ENCODE peak calls at places on chromosomes 7 and 10, in four cellular contexts. One of them, this sample, is unnamed.
A peak's percentile ranks its signal among the peaks of the same experiment; 100 is the strongest.

GRCh38 chr7:1091019-1091643 is 3.2 kb downstream of the GPER1 start:
- DNase-seq in psoas muscle: no peak
- DNase-seq in cardiac fibroblast: peak; percentile 26
- DNase-seq in left ventricle myocardium inferior: no peak
- DNase-seq in this sample: peak; percentile 25

GRCh38 chr10:89301231-89301630 is 615 bp upstream of the IFIT2 start:
- DNase-seq in psoas muscle: no peak
- DNase-seq in cardiac fibroblast: peak; percentile 71
- DNase-seq in left ventricle myocardium inferior: no peak
- DNase-seq in this sample: peak; percentile 30

GRCh38 chr10:6843477-6843876 is 263.4 kb upstream of the PRKCQ start:
- DNase-seq in psoas muscle: no peak
- DNase-seq in cardiac fibroblast: no peak
- DNase-seq in left ventricle myocardium inferior: no peak
- DNase-seq in this sample: no peak

GRCh38 chr10:99711129-99711719 is 20.7 kb downstream of the COX15 start:
- DNase-seq in psoas muscle: no peak
- DNase-seq in cardiac fibroblast: peak; percentile 76
- DNase-seq in left ventricle myocardium inferior: no peak
- DNase-seq in this sample: peak; percentile 34

GRCh38 chr10:132536241-132536963 is 1.2 kb upstream of the INPP5A start:
- DNase-seq in psoas muscle: peak; percentile 19
- DNase-seq in cardiac fibroblast: no peak
- DNase-seq in left ventricle myocardium inferior: peak; percentile 20
- DNase-seq in this sample: no peak

GRCh38 chr7:83640240-83640639 is 8.7 kb downstream of the SEMA3E start:
- DNase-seq in psoas muscle: no peak
- DNase-seq in cardiac fibroblast: no peak
- DNase-seq in left ventricle myocardium inferior: no peak
- DNase-seq in this sample: no peak

GRCh38 chr10:119189811-119190282 is 11.2 kb upstream of the PRDX3 start:
- DNase-seq in psoas muscle: no peak
- DNase-seq in cardiac fibroblast: peak; percentile 65
- DNase-seq in left ventricle myocardium inferior: no peak
- DNase-seq in this sample: peak; percentile 94

GRCh38 chr7:55878701-55879100 is 8.6 kb upstream of the ZNF713 start:
- DNase-seq in psoas muscle: no peak
- DNase-seq in cardiac fibroblast: no peak
- DNase-seq in left ventricle myocardium inferior: no peak
- DNase-seq in this sample: no peak

GRCh38 chr7:117385340-117386124 is 41.8 kb downstream of the ASZ1 start:
- DNase-seq in psoas muscle: no peak
- DNase-seq in cardiac fibroblast: peak; percentile 47
- DNase-seq in left ventricle myocardium inferior: no peak
- DNase-seq in this sample: peak; percentile 27

GRCh38 chr7:44282601-44283171 is 42.7 kb downstream of the CAMK2B start:
- DNase-seq in psoas muscle: peak; percentile 14
- DNase-seq in cardiac fibroblast: no peak
- DNase-seq in left ventricle myocardium inferior: peak; percentile 12
- DNase-seq in this sample: no peak

GRCh38 chr10:114550756-114551290 is 107.3 kb downstream of the ABLIM1 start:
- DNase-seq in psoas muscle: no peak
- DNase-seq in cardiac fibroblast: peak; percentile 62
- DNase-seq in left ventricle myocardium inferior: no peak
- DNase-seq in this sample: peak; percentile 30

GRCh38 chr10:132204781-132205473 is 18.2 kb downstream of the DPYSL4 start:
- DNase-seq in psoas muscle: no peak
- DNase-seq in cardiac fibroblast: no peak
- DNase-seq in left ventricle myocardium inferior: no peak
- DNase-seq in this sample: no peak

GRCh38 chr7:127353897-127354296 is 38.6 kb downstream of the ZNF800 start:
- DNase-seq in psoas muscle: no peak
- DNase-seq in cardiac fibroblast: no peak
- DNase-seq in left ventricle myocardium inferior: no peak
- DNase-seq in this sample: no peak

GRCh38 chr7:99543081-99543671 is 8.7 kb downstream of the FAM200A start:
- DNase-seq in psoas muscle: no peak
- DNase-seq in cardiac fibroblast: no peak
- DNase-seq in left ventricle myocardium inferior: no peak
- DNase-seq in this sample: no peak

GRCh38 chr7:126411032-126411820 is 841.5 kb downstream of the GRM8 start:
- DNase-seq in psoas muscle: no peak
- DNase-seq in cardiac fibroblast: no peak
- DNase-seq in left ventricle myocardium inferior: no peak
- DNase-seq in this sample: no peak

GRCh38 chr10:132848306-132848705 is 62.4 kb upstream of the NKX6-2 start:
- DNase-seq in psoas muscle: no peak
- DNase-seq in cardiac fibroblast: no peak
- DNase-seq in left ventricle myocardium inferior: no peak
- DNase-seq in this sample: no peak

GRCh38 chr10:132865851-132866600 is 76.3 kb downstream of the CFAP46 start:
- DNase-seq in psoas muscle: no peak
- DNase-seq in cardiac fibroblast: no peak
- DNase-seq in left ventricle myocardium inferior: peak; percentile 7
- DNase-seq in this sample: no peak

GRCh38 chr10:13890233-13890616 is 303.5 kb downstream of the PRPF18 start:
- DNase-seq in psoas muscle: no peak
- DNase-seq in cardiac fibroblast: peak; percentile 77
- DNase-seq in left ventricle myocardium inferior: no peak
- DNase-seq in this sample: peak; percentile 53

GRCh38 chr7:105578496-105578895 is 2.8 kb downstream of the EFCAB10 start:
- DNase-seq in psoas muscle: no peak
- DNase-seq in cardiac fibroblast: peak; percentile 22
- DNase-seq in left ventricle myocardium inferior: no peak
- DNase-seq in this sample: no peak

GRCh38 chr7:152871678-152872060 is 112.1 kb downstream of the ACTR3B start:
- DNase-seq in psoas muscle: no peak
- DNase-seq in cardiac fibroblast: no peak
- DNase-seq in left ventricle myocardium inferior: no peak
- DNase-seq in this sample: no peak

GRCh38 chr10:33241351-33241750 is 93.1 kb downstream of the NRP1 start:
- DNase-seq in psoas muscle: no peak
- DNase-seq in cardiac fibroblast: no peak
- DNase-seq in left ventricle myocardium inferior: no peak
- DNase-seq in this sample: peak; percentile 82

GRCh38 chr7:20307901-20308300 is 22.8 kb upstream of the ITGB8 start:
- DNase-seq in psoas muscle: no peak
- DNase-seq in cardiac fibroblast: no peak
- DNase-seq in left ventricle myocardium inferior: no peak
- DNase-seq in this sample: peak; percentile 78

GRCh38 chr10:49321021-49321420 is 22.1 kb downstream of the C10orf71 start:
- DNase-seq in psoas muscle: no peak
- DNase-seq in cardiac fibroblast: no peak
- DNase-seq in left ventricle myocardium inferior: no peak
- DNase-seq in this sample: no peak

GRCh38 chr10:87721781-87722180 is 62.1 kb downstream of the PAPSS2 start:
- DNase-seq in psoas muscle: no peak
- DNase-seq in cardiac fibroblast: peak; percentile 60
- DNase-seq in left ventricle myocardium inferior: no peak
- DNase-seq in this sample: no peak

GRCh38 chr7:80583901-80584300 is 54.5 kb upstream of the CD36 start:
- DNase-seq in psoas muscle: peak; percentile 21
- DNase-seq in cardiac fibroblast: peak; percentile 43
- DNase-seq in left ventricle myocardium inferior: peak; percentile 38
- DNase-seq in this sample: no peak

GRCh38 chr7:55191926-55192692 is 173.0 kb upstream of the LANCL2 start:
- DNase-seq in psoas muscle: no peak
- DNase-seq in cardiac fibroblast: peak; percentile 20
- DNase-seq in left ventricle myocardium inferior: no peak
- DNase-seq in this sample: no peak

GRCh38 chr7:155789001-155789725 is 23.1 kb downstream of the SHH start:
- DNase-seq in psoas muscle: no peak
- DNase-seq in cardiac fibroblast: no peak
- DNase-seq in left ventricle myocardium inferior: no peak
- DNase-seq in this sample: no peak

GRCh38 chr7:155785536-155785935 is 26.7 kb downstream of the SHH start:
- DNase-seq in psoas muscle: no peak
- DNase-seq in cardiac fibroblast: peak; percentile 66
- DNase-seq in left ventricle myocardium inferior: no peak
- DNase-seq in this sample: peak; percentile 72

GRCh38 chr7:155786491-155786890 is 25.8 kb downstream of the SHH start:
- DNase-seq in psoas muscle: no peak
- DNase-seq in cardiac fibroblast: no peak
- DNase-seq in left ventricle myocardium inferior: no peak
- DNase-seq in this sample: no peak

GRCh38 chr7:155788616-155789000 is 23.7 kb downstream of the SHH start:
- DNase-seq in psoas muscle: no peak
- DNase-seq in cardiac fibroblast: no peak
- DNase-seq in left ventricle myocardium inferior: no peak
- DNase-seq in this sample: no peak

GRCh38 chr7:155787171-155787851 is 25.0 kb downstream of the SHH start:
- DNase-seq in psoas muscle: no peak
- DNase-seq in cardiac fibroblast: no peak
- DNase-seq in left ventricle myocardium inferior: no peak
- DNase-seq in this sample: no peak
- H3K4me3 ChIP-seq in psoas muscle: peak overlapping the region; percentile 52
- H3K4me3 ChIP-seq in cardiac fibroblast: peak overlapping the region; percentile 61
- H3K4me3 ChIP-seq in left ventricle myocardium inferior: peak overlapping the region; percentile 63
- H3K4me3 ChIP-seq in this sample: peak overlapping the region; percentile 42

DNA sequence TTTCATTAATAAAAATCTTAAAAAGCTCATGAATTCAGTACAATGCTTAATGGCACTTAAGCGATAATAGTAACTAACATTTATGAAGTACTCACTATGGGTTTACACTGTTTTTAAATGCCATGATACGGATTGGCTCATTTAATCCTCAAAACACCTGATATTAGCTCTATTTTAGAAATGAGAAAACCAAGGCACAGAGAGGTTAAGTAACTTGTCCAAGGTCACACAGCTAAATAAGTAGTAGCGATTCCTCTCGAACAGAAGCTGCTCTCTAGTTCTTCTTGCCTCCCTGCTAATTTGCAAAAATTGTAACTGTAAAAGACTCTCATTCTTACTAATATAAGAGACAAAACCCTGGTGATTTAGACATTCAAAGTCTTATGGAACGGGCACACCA is 110.7 kb upstream of the RHEB start:
- DNase-seq in psoas muscle: no peak
- DNase-seq in cardiac fibroblast: no peak
- DNase-seq in left ventricle myocardium inferior: no peak
- DNase-seq in this sample: no peak
- H3K4me3 ChIP-seq in psoas muscle: no peak overlapping the region
- H3K4me3 ChIP-seq in cardiac fibroblast: no peak overlapping the region
- H3K4me3 ChIP-seq in left ventricle myocardium inferior: peak overlapping the region; percentile 78
- H3K4me3 ChIP-seq in this sample: peak overlapping the region; percentile 83

GRCh38 chr7:68256295-68256694 is 1259.7 kb downstream of the TYW1 start:
- DNase-seq in psoas muscle: no peak
- DNase-seq in cardiac fibroblast: no peak
- DNase-seq in left ventricle myocardium inferior: no peak
- DNase-seq in this sample: no peak

DNA sequence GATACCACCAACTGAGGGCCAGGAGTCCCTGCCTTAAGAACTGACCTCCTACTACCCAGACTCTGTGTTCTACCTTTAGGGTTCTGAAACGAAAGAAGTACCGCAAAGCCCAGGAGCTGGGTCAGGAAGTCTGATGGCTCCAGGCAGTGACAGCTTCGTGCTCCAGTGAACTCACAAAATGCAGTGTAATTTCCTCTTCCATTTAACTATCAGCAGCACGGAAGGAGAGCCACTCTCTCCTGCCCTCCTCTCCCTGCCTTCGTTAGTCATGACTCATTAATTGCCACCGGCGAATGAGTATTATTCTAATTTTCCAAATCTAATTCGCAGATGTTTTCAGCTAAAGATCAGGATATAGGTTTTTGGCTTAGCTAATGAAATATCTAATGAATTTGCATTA is 1261.9 kb downstream of the TYW1 start:
- DNase-seq in psoas muscle: no peak
- DNase-seq in cardiac fibroblast: no peak
- DNase-seq in left ventricle myocardium inferior: no peak
- DNase-seq in this sample: no peak
- H3K4me3 ChIP-seq in psoas muscle: no peak overlapping the region
- H3K4me3 ChIP-seq in cardiac fibroblast: no peak overlapping the region
- H3K4me3 ChIP-seq in left ventricle myocardium inferior: no peak overlapping the region
- H3K4me3 ChIP-seq in this sample: no peak overlapping the region

GRCh38 chr7:50664461-50664922 is 99.3 kb upstream of the DDC start:
- DNase-seq in psoas muscle: peak; percentile 37
- DNase-seq in cardiac fibroblast: peak; percentile 74
- DNase-seq in left ventricle myocardium inferior: no peak
- DNase-seq in this sample: peak; percentile 85
- H3K4me3 ChIP-seq in psoas muscle: peak overlapping the region; percentile 13
- H3K4me3 ChIP-seq in cardiac fibroblast: no peak overlapping the region
- H3K4me3 ChIP-seq in left ventricle myocardium inferior: no peak overlapping the region
- H3K4me3 ChIP-seq in this sample: no peak overlapping the region